ENCODE peak calls at places on chromosome 7, in ten cellular contexts. M is epithelial cell of esophagus, Q is cardiac septum, Z is adrenal gland, V is GM13977, S is Right ventricle myocardium inferior, R is stomach, J is NCI-H2171, H is left ventricle myocardium superior, X is CD14-positive monocyte. W is an unnamed sample.

GRCh38 chr7:6232534-6232933 is 39.9 kb downstream of the CYTH3 start:
- DNase-seq in M (no peak), Q (peak; percentile 84), Z (no peak), V (no peak), S (peak; percentile 82), R (peak; percentile 44), J (no peak), H (peak; percentile 60), X (peak; percentile 82), W (no peak)

GRCh38 chr7:151310578-151310977 is 31.0 kb upstream of the NUB1 start:
- DNase-seq in M (peak; percentile 21), Q (no peak), Z (no peak), V (no peak), S (no peak), R (no peak), J (peak; percentile 46), H (no peak), X (no peak), W (peak; percentile 53)

GRCh38 chr7:38195804-38196595 is 18.0 kb downstream of the STARD3NL start:
- DNase-seq in M (peak; percentile 60), Q (no peak), Z (no peak), V (no peak), S (no peak), R (no peak), J (no peak), H (no peak), X (no peak), W (peak; percentile 20)

GRCh38 chr7:55150166-55150565 is 131.3 kb downstream of the EGFR start:
- DNase-seq in M (no peak), Q (no peak), Z (no peak), V (no peak), S (no peak), R (no peak), J (no peak), H (no peak), X (no peak), W (no peak)

GRCh38 chr7:127391591-127392181 is 822 bp downstream of the ZNF800 start:
- DNase-seq in M (peak; percentile 47), Q (peak; percentile 75), Z (peak; percentile 14), V (peak; percentile 37), S (no peak), R (peak; percentile 50), J (no peak), H (no peak), X (no peak), W (peak; percentile 27)

GRCh38 chr7:140403878-140404564 is at the start of gene RAB19:
- DNase-seq in M (peak; percentile 29), Q (no peak), Z (peak; percentile 13), V (peak; percentile 44), S (no peak), R (peak; percentile 77), J (no peak), H (no peak), X (no peak), W (no peak)

GRCh38 chr7:23973264-23973663 is 263.2 kb downstream of the STK31 start:
- DNase-seq in M (no peak), Q (no peak), Z (no peak), V (no peak), S (no peak), R (no peak), J (no peak), H (no peak), X (no peak), W (no peak)

GRCh38 chr7:88842217-88842616 is 46.7 kb upstream of the TEX47 start:
- DNase-seq in M (no peak), Q (no peak), Z (no peak), V (no peak), S (no peak), R (no peak), J (no peak), H (no peak), X (no peak), W (no peak)

W was measured in amniotic epithelial cell.